ENCODE peak calls at places on chromosomes 6 and 20, in four cellular contexts. Q is RWPE2, R is left lung, C is lower lobe of right lung. O is an unnamed sample.

GRCh38 chr6:43579171-43579570 is 3.2 kb downstream of the POLH start:
- ATAC-seq in Q (no peak), R (no peak), C (no peak), O (no peak)

GRCh38 chr6:16196958-16197576 is 41.3 kb upstream of the GMPR start:
- ATAC-seq in Q (no peak), R (no peak), C (no peak), O (no peak)

GRCh38 chr6:40722081-40722480 is 134.9 kb upstream of the LRFN2 start:
- ATAC-seq in Q (no peak), R (no peak), C (no peak), O (no peak)

GRCh38 chr20:51313275-51313898 is 229.1 kb downstream of the NFATC2 start:
- ATAC-seq in Q (no peak), R (no peak), C (no peak), O (peak)

GRCh38 chr6:3433005-3433404 is 23.8 kb downstream of the SLC22A23 start:
- ATAC-seq in Q (no peak), R (peak), C (no peak), O (peak)

GRCh38 chr6:131545317-131545716 is 27.7 kb upstream of the ARG1 start:
- ATAC-seq in Q (no peak), R (no peak), C (no peak), O (no peak)

GRCh38 chr20:9955646-9956045 is 79.1 kb upstream of the ANKEF1 start:
- ATAC-seq in Q (peak), R (no peak), C (no peak), O (no peak)

GRCh38 chr6:111761783-111762312 is 111.4 kb downstream of the FYN start:
- ATAC-seq in Q (no peak), R (no peak), C (no peak), O (no peak)

GRCh38 chr6:64665137-64665536 is 1029.5 kb downstream of the PHF3 start:
- ATAC-seq in Q (no peak), R (no peak), C (no peak), O (no peak)

GRCh38 chr20:9912858-9913434 is 74.1 kb upstream of the PAK5 start:
- ATAC-seq in Q (peak), R (peak), C (peak), O (peak)

GRCh38 chr20:40276291-40276690 is 412.7 kb downstream of the MAFB start:
- ATAC-seq in Q (no peak), R (no peak), C (no peak), O (no peak)

GRCh38 chr20:25356294-25356933 is 34.2 kb downstream of the ABHD12 start:
- ATAC-seq in Q (no peak), R (no peak), C (no peak), O (no peak)

GRCh38 chr20:63681609-63682142 is 14.8 kb upstream of the TNFRSF6B start:
- ATAC-seq in Q (no peak), R (no peak), C (no peak), O (no peak)

GRCh38 chr6:75210885-75211739 is 5.3 kb upstream of the COL12A1 start:
- ATAC-seq in Q (no peak), R (peak), C (no peak), O (no peak)

GRCh38 chr20:18058661-18059467 is 1.1 kb upstream of the OVOL2 start:
- ATAC-seq in Q (peak), R (peak), C (peak), O (no peak)

GRCh38 chr20:36644032-36644712 is 1.8 kb downstream of the SLA2 start:
- ATAC-seq in Q (no peak), R (no peak), C (peak), O (no peak)

GRCh38 chr20:17859616-17860232 is 108.9 kb downstream of the SNX5 start:
- ATAC-seq in Q (no peak), R (peak), C (peak), O (no peak)

GRCh38 chr6:116136933-116137340 is 11.0 kb upstream of the COL10A1 start:
- ATAC-seq in Q (no peak), R (no peak), C (no peak), O (no peak)

GRCh38 chr6:87484491-87484890 is 11.7 kb downstream of the SLC35A1 start:
- ATAC-seq in Q (peak), R (no peak), C (no peak), O (peak)

GRCh38 chr6:99801805-99802204 is 192.2 kb downstream of the MCHR2 start:
- ATAC-seq in Q (no peak), R (no peak), C (no peak), O (no peak)

GRCh38 chr6:143357152-143357551 is 93.3 kb downstream of the ADAT2 start:
- ATAC-seq in Q (no peak), R (no peak), C (no peak), O (no peak)

GRCh38 chr6:34816635-34817301 is 24.9 kb downstream of the BLTP3A start:
- ATAC-seq in Q (no peak), R (peak), C (no peak), O (no peak)

GRCh38 chr6:127481628-127482027 is 22.4 kb upstream of the KIAA0408 start:
- ATAC-seq in Q (peak), R (peak), C (no peak), O (no peak)

GRCh38 chr20:10502098-10502526 is 67.0 kb downstream of the SLX4IP start:
- ATAC-seq in Q (no peak), R (no peak), C (no peak), O (peak)

GRCh38 chr6:167866642-167867041 is 39.9 kb downstream of the AFDN start:
- ATAC-seq in Q (no peak), R (no peak), C (no peak), O (no peak)

GRCh38 chr20:39752235-39752876 is 790.2 kb downstream of the DHX35 start:
- ATAC-seq in Q (no peak), R (no peak), C (no peak), O (no peak)

GRCh38 chr20:10369723-10370090 is 64.3 kb downstream of the MKKS start:
- ATAC-seq in Q (peak), R (no peak), C (no peak), O (peak)

GRCh38 chr6:37536462-37537225 is 37.0 kb upstream of the CCDC167 start:
- ATAC-seq in Q (no peak), R (no peak), C (no peak), O (no peak)

GRCh38 chr6:113600556-113601339 is 256.4 kb upstream of the MARCKS start:
- ATAC-seq in Q (no peak), R (no peak), C (no peak), O (no peak)

GRCh38 chr6:72757926-72758325 is 136.1 kb downstream of the KCNQ5 start:
- ATAC-seq in Q (no peak), R (no peak), C (no peak), O (no peak)

GRCh38 chr6:36491378-36491965 is 48.7 kb downstream of the KCTD20 start:
- ATAC-seq in Q (no peak), R (no peak), C (no peak), O (no peak)

GRCh38 chr20:5192570-5193431 is 66.0 kb downstream of the CDS2 start:
- ATAC-seq in Q (no peak), R (no peak), C (peak), O (no peak)

GRCh38 chr6:134619789-134620188 is 301.9 kb upstream of the SGK1 start:
- ATAC-seq in Q (peak), R (peak), C (peak), O (peak)